ENCODE peak calls at places on chromosomes 13 and 19, in nine cellular contexts. One of them, this sample, is unnamed.

GRCh38 chr13:40233731-40234195 is 432.7 kb downstream of the FOXO1 start:
- DNase-seq in AG09319: no peak
- DNase-seq in lower leg skin: no peak
- DNase-seq in AG10803: no peak
- DNase-seq in heart right ventricle: peak
- DNase-seq in heart left ventricle: no peak
- DNase-seq in tibial artery: no peak
- DNase-seq in fibroblast of mammary gland: no peak
- DNase-seq in fibroblast of lung: no peak
- DNase-seq in this sample: no peak

GRCh38 chr13:111594606-111595005 is 274.2 kb downstream of the TEX29 start:
- DNase-seq in AG09319: no peak
- DNase-seq in lower leg skin: peak
- DNase-seq in AG10803: no peak
- DNase-seq in heart right ventricle: no peak
- DNase-seq in heart left ventricle: no peak
- DNase-seq in tibial artery: no peak
- DNase-seq in fibroblast of mammary gland: no peak
- DNase-seq in fibroblast of lung: no peak
- DNase-seq in this sample: no peak

GRCh38 chr13:60514891-60515290 is 117.9 kb downstream of the TDRD3 start:
- DNase-seq in AG09319: no peak
- DNase-seq in lower leg skin: no peak
- DNase-seq in AG10803: peak
- DNase-seq in heart right ventricle: no peak
- DNase-seq in heart left ventricle: no peak
- DNase-seq in tibial artery: no peak
- DNase-seq in fibroblast of mammary gland: no peak
- DNase-seq in fibroblast of lung: no peak
- DNase-seq in this sample: no peak

GRCh38 chr13:95083758-95084157 is 217.5 kb downstream of the ABCC4 start:
- DNase-seq in AG09319: no peak
- DNase-seq in lower leg skin: no peak
- DNase-seq in AG10803: peak
- DNase-seq in heart right ventricle: no peak
- DNase-seq in heart left ventricle: no peak
- DNase-seq in tibial artery: no peak
- DNase-seq in fibroblast of mammary gland: peak
- DNase-seq in fibroblast of lung: peak
- DNase-seq in this sample: no peak

GRCh38 chr13:91406619-91407018 is 8.2 kb downstream of the GPC5 start:
- DNase-seq in AG09319: no peak
- DNase-seq in lower leg skin: no peak
- DNase-seq in AG10803: peak
- DNase-seq in heart right ventricle: no peak
- DNase-seq in heart left ventricle: no peak
- DNase-seq in tibial artery: no peak
- DNase-seq in fibroblast of mammary gland: peak
- DNase-seq in fibroblast of lung: peak
- DNase-seq in this sample: no peak

GRCh38 chr13:73421310-73421912 is 362.6 kb downstream of the KLF5 start:
- DNase-seq in AG09319: no peak
- DNase-seq in lower leg skin: no peak
- DNase-seq in AG10803: no peak
- DNase-seq in heart right ventricle: no peak
- DNase-seq in heart left ventricle: no peak
- DNase-seq in tibial artery: no peak
- DNase-seq in fibroblast of mammary gland: peak
- DNase-seq in fibroblast of lung: peak
- DNase-seq in this sample: no peak

GRCh38 chr13:26074706-26075105 is 22.9 kb upstream of the SHISA2 start:
- DNase-seq in AG09319: peak
- DNase-seq in lower leg skin: no peak
- DNase-seq in AG10803: peak
- DNase-seq in heart right ventricle: no peak
- DNase-seq in heart left ventricle: no peak
- DNase-seq in tibial artery: no peak
- DNase-seq in fibroblast of mammary gland: no peak
- DNase-seq in fibroblast of lung: peak
- DNase-seq in this sample: no peak

GRCh38 chr13:110921695-110922094 is 6.8 kb upstream of the ANKRD10 start:
- DNase-seq in AG09319: no peak
- DNase-seq in lower leg skin: no peak
- DNase-seq in AG10803: no peak
- DNase-seq in heart right ventricle: no peak
- DNase-seq in heart left ventricle: no peak
- DNase-seq in tibial artery: no peak
- DNase-seq in fibroblast of mammary gland: no peak
- DNase-seq in fibroblast of lung: no peak
- DNase-seq in this sample: no peak

GRCh38 chr19:2221250-2221831 is 14.8 kb downstream of the PLEKHJ1 start:
- DNase-seq in AG09319: no peak
- DNase-seq in lower leg skin: no peak
- DNase-seq in AG10803: no peak
- DNase-seq in heart right ventricle: no peak
- DNase-seq in heart left ventricle: no peak
- DNase-seq in tibial artery: no peak
- DNase-seq in fibroblast of mammary gland: peak
- DNase-seq in fibroblast of lung: no peak
- DNase-seq in this sample: no peak

GRCh38 chr19:1274081-1274851 is 1.1 kb upstream of the FAM174C start:
- DNase-seq in AG09319: no peak
- DNase-seq in lower leg skin: no peak
- DNase-seq in AG10803: no peak
- DNase-seq in heart right ventricle: no peak
- DNase-seq in heart left ventricle: no peak
- DNase-seq in tibial artery: peak
- DNase-seq in fibroblast of mammary gland: no peak
- DNase-seq in fibroblast of lung: no peak
- DNase-seq in this sample: no peak

GRCh38 chr19:34504273-34504808 is 22.8 kb downstream of the WTIP start:
- DNase-seq in AG09319: no peak
- DNase-seq in lower leg skin: peak
- DNase-seq in AG10803: no peak
- DNase-seq in heart right ventricle: no peak
- DNase-seq in heart left ventricle: no peak
- DNase-seq in tibial artery: peak
- DNase-seq in fibroblast of mammary gland: no peak
- DNase-seq in fibroblast of lung: no peak
- DNase-seq in this sample: no peak

GRCh38 chr19:54159352-54160181 is at the start of gene LENG1:
- DNase-seq in AG09319: peak
- DNase-seq in lower leg skin: peak
- DNase-seq in AG10803: peak
- DNase-seq in heart right ventricle: peak
- DNase-seq in heart left ventricle: peak
- DNase-seq in tibial artery: peak
- DNase-seq in fibroblast of mammary gland: peak
- DNase-seq in fibroblast of lung: peak
- DNase-seq in this sample: peak
- TF ChIP-seq CTCF in AG09319: peak
- TF ChIP-seq CTCF in lower leg skin: no peak
- TF ChIP-seq CTCF in AG10803: peak
- TF ChIP-seq CTCF in heart right ventricle: peak
- TF ChIP-seq CTCF in heart left ventricle: peak
- TF ChIP-seq CTCF in tibial artery: peak
- TF ChIP-seq CTCF in fibroblast of mammary gland: no peak
- TF ChIP-seq CTCF in fibroblast of lung: peak
- TF ChIP-seq CTCF in this sample: no peak

DNA sequence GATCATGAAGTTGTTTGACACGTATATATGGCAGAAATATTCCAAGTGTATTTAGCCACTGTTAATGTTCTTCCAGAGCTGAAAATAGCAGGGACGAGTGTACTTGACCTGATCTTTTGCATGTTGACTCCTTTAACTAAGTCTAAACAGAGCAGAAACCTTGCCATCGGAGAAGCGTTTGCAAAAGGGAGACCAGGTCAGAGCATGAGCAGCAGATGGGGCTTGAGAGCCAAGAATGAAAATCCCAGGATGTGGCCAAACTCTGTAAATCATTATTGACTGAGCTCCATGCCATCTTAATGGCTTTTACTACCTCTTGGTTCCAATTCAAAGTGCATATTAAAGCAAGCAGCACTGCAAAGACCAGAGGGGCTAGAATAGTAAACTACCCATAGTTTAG is 55.5 kb downstream of the FAM216B start:
- DNase-seq in AG09319: peak
- DNase-seq in lower leg skin: no peak
- DNase-seq in AG10803: peak
- DNase-seq in heart right ventricle: peak
- DNase-seq in heart left ventricle: no peak
- DNase-seq in tibial artery: no peak
- DNase-seq in fibroblast of mammary gland: peak
- DNase-seq in fibroblast of lung: peak
- DNase-seq in this sample: no peak
- TF ChIP-seq CTCF in AG09319: peak
- TF ChIP-seq CTCF in lower leg skin: no peak
- TF ChIP-seq CTCF in AG10803: peak
- TF ChIP-seq CTCF in heart right ventricle: peak
- TF ChIP-seq CTCF in heart left ventricle: peak
- TF ChIP-seq CTCF in tibial artery: no peak
- TF ChIP-seq CTCF in fibroblast of mammary gland: peak
- TF ChIP-seq CTCF in fibroblast of lung: peak
- TF ChIP-seq CTCF in this sample: no peak

DNA sequence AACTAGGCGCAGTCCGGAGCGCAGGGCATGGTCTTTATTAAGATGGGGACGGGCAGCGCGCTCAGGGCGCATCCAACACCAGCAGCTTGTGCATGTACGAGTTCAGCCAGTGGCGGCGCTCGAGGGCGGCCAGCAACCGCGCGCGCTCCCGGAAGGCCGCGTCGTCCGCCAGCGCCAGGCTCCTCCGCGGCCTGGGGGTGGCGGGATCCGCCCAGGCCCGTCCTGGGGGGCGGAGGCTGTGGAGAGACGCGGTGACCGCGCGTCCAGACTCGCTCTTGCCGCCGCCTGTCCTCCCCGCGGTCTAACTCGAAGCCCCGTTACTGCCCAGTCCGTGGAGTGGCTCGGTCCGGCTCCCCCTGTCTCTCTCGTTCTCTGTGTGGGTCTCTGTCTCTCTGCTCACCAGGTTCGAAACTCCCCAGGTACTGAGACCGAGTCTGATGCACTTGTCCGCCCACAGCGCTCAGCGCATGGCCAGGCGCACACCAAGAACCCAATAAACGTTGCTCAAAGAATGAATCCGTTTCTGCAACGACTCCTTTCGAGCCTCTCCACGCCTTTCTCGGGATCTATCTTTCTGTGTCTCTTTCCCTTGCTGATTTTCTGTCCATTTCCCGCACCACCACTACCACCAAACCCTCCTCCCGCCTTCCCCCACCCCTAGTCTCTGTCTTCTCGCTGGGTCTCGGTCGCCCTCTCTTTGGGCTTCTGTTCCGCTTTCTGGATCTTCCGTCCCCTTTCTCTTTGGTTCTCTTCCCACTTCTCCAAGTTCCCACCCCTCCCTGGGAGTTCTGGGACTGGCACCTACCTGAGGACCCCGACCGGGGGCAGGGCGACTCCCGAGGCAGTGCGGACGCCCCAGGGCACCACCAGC is 599 bp downstream of the PTH2 start:
- DNase-seq in AG09319: no peak
- DNase-seq in lower leg skin: no peak
- DNase-seq in AG10803: no peak
- DNase-seq in heart right ventricle: no peak
- DNase-seq in heart left ventricle: no peak
- DNase-seq in tibial artery: no peak
- DNase-seq in fibroblast of mammary gland: peak
- DNase-seq in fibroblast of lung: peak
- DNase-seq in this sample: no peak
- TF ChIP-seq CTCF in AG09319: peak
- TF ChIP-seq CTCF in lower leg skin: no peak
- TF ChIP-seq CTCF in AG10803: peak
- TF ChIP-seq CTCF in heart right ventricle: peak
- TF ChIP-seq CTCF in heart left ventricle: peak
- TF ChIP-seq CTCF in tibial artery: peak
- TF ChIP-seq CTCF in fibroblast of mammary gland: no peak
- TF ChIP-seq CTCF in fibroblast of lung: no peak
- TF ChIP-seq CTCF in this sample: no peak

GRCh38 chr19:41264581-41265375 is 606 bp downstream of the HNRNPUL1 start:
- DNase-seq in AG09319: no peak
- DNase-seq in lower leg skin: peak
- DNase-seq in AG10803: peak
- DNase-seq in heart right ventricle: peak
- DNase-seq in heart left ventricle: no peak
- DNase-seq in tibial artery: peak
- DNase-seq in fibroblast of mammary gland: peak
- DNase-seq in fibroblast of lung: peak
- DNase-seq in this sample: no peak

GRCh38 chr19:41265376-41266153 is 1.4 kb downstream of the HNRNPUL1 start:
- DNase-seq in AG09319: no peak
- DNase-seq in lower leg skin: no peak
- DNase-seq in AG10803: peak
- DNase-seq in heart right ventricle: peak
- DNase-seq in heart left ventricle: no peak
- DNase-seq in tibial artery: no peak
- DNase-seq in fibroblast of mammary gland: peak
- DNase-seq in fibroblast of lung: peak
- DNase-seq in this sample: no peak

GRCh38 chr19:41263850-41264580 is at the start of gene HNRNPUL1:
- DNase-seq in AG09319: peak
- DNase-seq in lower leg skin: peak
- DNase-seq in AG10803: peak
- DNase-seq in heart right ventricle: peak
- DNase-seq in heart left ventricle: peak
- DNase-seq in tibial artery: peak
- DNase-seq in fibroblast of mammary gland: peak
- DNase-seq in fibroblast of lung: peak
- DNase-seq in this sample: peak

GRCh38 chr19:41263042-41263849 is 926 bp upstream of the HNRNPUL1 start:
- DNase-seq in AG09319: peak
- DNase-seq in lower leg skin: peak
- DNase-seq in AG10803: peak
- DNase-seq in heart right ventricle: peak
- DNase-seq in heart left ventricle: peak
- DNase-seq in tibial artery: peak
- DNase-seq in fibroblast of mammary gland: peak
- DNase-seq in fibroblast of lung: peak
- DNase-seq in this sample: peak

DNA sequence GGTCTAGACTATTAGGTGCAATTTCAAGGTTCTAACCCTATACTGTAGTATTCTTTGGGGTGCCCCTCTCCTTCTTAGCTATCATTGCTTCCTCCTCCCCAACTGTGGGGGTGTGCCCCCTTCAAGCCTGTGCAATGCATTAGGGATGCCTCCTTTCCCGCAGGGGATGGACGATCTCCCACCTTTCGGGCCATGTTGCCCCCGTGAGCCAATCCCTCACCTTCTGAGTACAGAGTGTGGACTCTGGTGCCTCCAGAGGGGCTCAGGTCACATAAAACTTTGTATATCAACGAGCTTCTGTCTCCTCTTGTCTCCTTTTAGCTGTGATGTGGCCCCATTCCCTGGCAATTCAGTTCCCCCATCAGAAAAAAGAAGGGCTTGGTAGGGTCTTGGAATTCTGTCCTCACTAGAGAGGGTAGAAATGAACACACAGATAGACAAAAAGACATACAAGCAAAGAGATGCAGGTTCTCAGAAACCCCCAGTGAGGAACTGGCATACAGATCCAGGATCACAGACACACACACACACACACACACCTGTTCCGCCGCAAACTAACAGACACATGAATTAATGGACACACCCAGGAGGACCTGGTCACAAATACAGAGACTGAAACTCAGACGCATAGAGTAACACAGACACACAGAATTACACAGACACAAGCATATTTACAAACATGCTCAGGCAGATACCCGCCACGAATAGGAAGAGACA is 2.5 kb upstream of the HNRNPUL1 start:
- DNase-seq in AG09319: no peak
- DNase-seq in lower leg skin: no peak
- DNase-seq in AG10803: no peak
- DNase-seq in heart right ventricle: peak
- DNase-seq in heart left ventricle: no peak
- DNase-seq in tibial artery: no peak
- DNase-seq in fibroblast of mammary gland: no peak
- DNase-seq in fibroblast of lung: peak
- DNase-seq in this sample: no peak
- TF ChIP-seq CTCF in AG09319: no peak
- TF ChIP-seq CTCF in lower leg skin: no peak
- TF ChIP-seq CTCF in AG10803: no peak
- TF ChIP-seq CTCF in heart right ventricle: no peak
- TF ChIP-seq CTCF in heart left ventricle: no peak
- TF ChIP-seq CTCF in tibial artery: no peak
- TF ChIP-seq CTCF in fibroblast of mammary gland: no peak
- TF ChIP-seq CTCF in fibroblast of lung: no peak
- TF ChIP-seq CTCF in this sample: no peak

This sample was measured in omental fat pad.